ENCODE peak calls at places on chromosomes 3 and 15, in nine cellular contexts. W is fibroblast of lung, E is astrocyte, U is stomach, V is ascending aorta, N is tibial nerve, Z is SK-N-SH, L is A549, J is colonic mucosa. F is an unnamed sample. For H3K4me1, the result is how much of the 10 kb centered on the place peaks cover.

GRCh38 chr3:109257269-109257668 is 59.0 kb downstream of the DPPA2 start:
- DNase-seq in W (peak), E (peak), U (no peak), V (no peak), N (no peak), Z (no peak), L (no peak), J (no peak), F (no peak)

GRCh38 chr3:82080261-82080660 is 318.8 kb upstream of the GBE1 start:
- DNase-seq in W (peak), E (no peak), U (no peak), V (no peak), N (no peak), Z (no peak), L (no peak), J (no peak), F (no peak)

GRCh38 chr15:43105077-43105769 is 615 bp downstream of the UBR1 start:
- DNase-seq in W (peak), E (no peak), U (peak), V (no peak), N (no peak), Z (peak), L (peak), J (peak), F (no peak)

GRCh38 chr3:7144696-7145308 is 283.9 kb downstream of the GRM7 start:
- DNase-seq in W (peak), E (no peak), U (no peak), V (no peak), N (no peak), Z (peak), L (peak), J (no peak), F (no peak)

GRCh38 chr15:73923488-73924164 is 2.6 kb upstream of the LOXL1 start:
- DNase-seq in W (no peak), E (no peak), U (no peak), V (no peak), N (no peak), Z (no peak), L (no peak), J (no peak), F (no peak)

GRCh38 chr15:89307791-89308190 is 26.8 kb downstream of the POLG start:
- DNase-seq in W (peak), E (peak), U (no peak), V (no peak), N (no peak), Z (no peak), L (no peak), J (no peak), F (no peak)

GRCh38 chr3:171058058-171058457 is 31.5 kb upstream of the SLC2A2 start:
- DNase-seq in W (peak), E (peak), U (no peak), V (no peak), N (no peak), Z (no peak), L (no peak), J (no peak), F (no peak)

GRCh38 chr3:139561959-139562676 is 22.6 kb upstream of the RBP1 start:
- DNase-seq in W (peak), E (no peak), U (no peak), V (no peak), N (no peak), Z (peak), L (peak), J (peak), F (no peak)

GRCh38 chr3:170499562-170500156 is 81.0 kb downstream of the CLDN11 start:
- DNase-seq in W (peak), E (no peak), U (peak), V (no peak), N (no peak), Z (peak), L (peak), J (peak), F (no peak)

GRCh38 chr3:168956087-168956486 is 707.4 kb downstream of the MECOM start:
- DNase-seq in W (no peak), E (no peak), U (no peak), V (no peak), N (no peak), Z (no peak), L (no peak), J (no peak), F (no peak)

GRCh38 chr3:21326704-21327103 is 424.3 kb downstream of the ZNF385D start:
- DNase-seq in W (peak), E (peak), U (no peak), V (no peak), N (no peak), Z (no peak), L (no peak), J (no peak), F (no peak)

GRCh38 chr15:98326804-98327203 is 321.5 kb upstream of the IGF1R start:
- DNase-seq in W (no peak), E (no peak), U (no peak), V (no peak), N (no peak), Z (no peak), L (no peak), J (no peak), F (no peak)

GRCh38 chr3:23859012-23859743 is 53.4 kb downstream of the UBE2E1 start:
- DNase-seq in W (no peak), E (no peak), U (no peak), V (no peak), N (no peak), Z (no peak), L (no peak), J (no peak), F (no peak)

GRCh38 chr3:178802993-178803693 is 266.9 kb downstream of the KCNMB2 start:
- DNase-seq in W (no peak), E (no peak), U (no peak), V (no peak), N (no peak), Z (no peak), L (no peak), J (no peak), F (no peak)

GRCh38 chr15:52150043-52150825 is 37.7 kb upstream of the BCL2L10 start:
- DNase-seq in W (no peak), E (no peak), U (no peak), V (no peak), N (no peak), Z (no peak), L (no peak), J (no peak), F (peak)

GRCh38 chr3:54967586-54968244 is 39.9 kb upstream of the LRTM1 start:
- DNase-seq in W (peak), E (peak), U (no peak), V (no peak), N (no peak), Z (no peak), L (no peak), J (no peak), F (no peak)

GRCh38 chr3:104878395-104878794 is 488.3 kb upstream of the ALCAM start:
- DNase-seq in W (peak), E (peak), U (no peak), V (no peak), N (no peak), Z (no peak), L (no peak), J (no peak), F (no peak)

GRCh38 chr3:45676248-45677044 is 12.8 kb upstream of the SACM1L start:
- DNase-seq in W (no peak), E (no peak), U (no peak), V (no peak), N (no peak), Z (no peak), L (no peak), J (no peak), F (no peak)

DNA sequence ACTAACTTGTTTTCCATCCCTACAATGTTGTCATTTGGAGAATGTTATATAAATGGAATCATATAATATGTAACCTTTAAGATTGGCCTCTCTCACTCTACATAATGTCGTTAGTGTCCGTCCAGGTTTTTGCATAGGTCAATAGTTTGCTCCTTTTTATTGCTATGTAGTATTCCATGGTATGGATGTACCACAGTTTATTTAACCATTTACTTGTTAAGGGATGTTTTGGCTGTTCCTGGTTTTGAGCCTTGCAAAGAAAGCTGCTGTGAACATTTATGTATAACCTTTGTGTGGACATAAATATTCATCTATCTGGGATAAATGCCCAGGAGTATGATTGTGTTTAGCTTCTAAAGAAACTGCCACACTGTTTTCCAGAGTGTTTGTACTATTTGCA is 34.1 kb upstream of the SEC22A start:
- DNase-seq in W (no peak), E (no peak), U (no peak), V (no peak), N (no peak), Z (no peak), L (no peak), J (no peak), F (no peak)
- H3K27ac ChIP-seq in W (no peak), E (no peak), U (no peak), V (no peak), N (no peak), Z (no peak), L (no peak), J (no peak), F (no peak)

DNA sequence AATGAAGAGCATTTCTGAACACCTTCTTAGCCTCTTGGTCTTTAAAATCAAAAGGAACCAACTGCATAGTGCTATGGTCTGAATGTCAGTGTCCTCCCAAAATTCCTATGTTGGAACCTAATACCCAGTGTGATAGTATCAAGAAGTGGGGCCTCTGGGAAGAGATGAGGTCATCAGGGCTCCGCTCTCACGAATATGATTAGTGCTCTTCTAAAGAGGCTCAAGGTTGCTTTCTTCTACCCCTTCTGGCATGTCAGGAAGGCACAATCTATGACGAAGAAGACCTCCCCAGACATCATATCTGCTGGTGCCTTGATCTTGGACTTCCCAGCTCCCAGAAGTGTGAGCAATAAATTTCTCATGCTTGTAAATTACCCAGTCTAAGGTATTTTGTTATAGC is 209.5 kb downstream of the MAGI1 start:
- DNase-seq in W (peak), E (peak), U (no peak), V (no peak), N (no peak), Z (no peak), L (no peak), J (no peak), F (no peak)
- H3K4me1 ChIP-seq in W (under half), E (under half), U (under half), V (under half), N (under half), Z (under half), L (under half), J (under half), F (under half)

GRCh38 chr3:14393440-14394111 is 8.8 kb upstream of the SLC6A6 start:
- DNase-seq in W (peak), E (peak), U (no peak), V (no peak), N (no peak), Z (no peak), L (no peak), J (no peak), F (no peak)
- TF ChIP-seq CTCF in W (no peak), E (no peak), U (no peak), V (no peak), N (no peak), Z (no peak), L (no peak), J (no peak), F (no peak)

DNA sequence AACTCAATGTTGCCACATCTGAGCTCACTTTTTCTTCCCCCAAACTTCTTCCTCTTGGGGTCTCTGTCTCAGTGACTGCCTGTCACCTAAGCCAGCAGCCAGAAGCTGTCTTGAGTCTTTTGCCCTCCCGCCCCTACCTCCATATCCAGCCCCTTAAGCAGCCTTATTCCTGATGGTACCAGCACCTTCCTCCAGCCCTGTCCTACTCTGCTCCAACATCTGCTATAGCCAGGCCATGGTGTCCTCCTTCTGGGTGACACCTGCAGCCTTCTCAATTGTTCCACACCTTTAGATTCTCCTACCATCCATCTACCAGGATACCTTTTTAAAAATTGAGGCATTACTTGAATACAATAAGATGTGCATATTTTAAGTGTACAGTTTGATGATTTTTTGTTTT is 53.8 kb downstream of the EPHB3 start:
- DNase-seq in W (no peak), E (no peak), U (no peak), V (no peak), N (no peak), Z (no peak), L (no peak), J (no peak), F (no peak)
- H3K27ac ChIP-seq in W (no peak), E (no peak), U (no peak), V (no peak), N (no peak), Z (no peak), L (no peak), J (no peak), F (no peak)

DNA sequence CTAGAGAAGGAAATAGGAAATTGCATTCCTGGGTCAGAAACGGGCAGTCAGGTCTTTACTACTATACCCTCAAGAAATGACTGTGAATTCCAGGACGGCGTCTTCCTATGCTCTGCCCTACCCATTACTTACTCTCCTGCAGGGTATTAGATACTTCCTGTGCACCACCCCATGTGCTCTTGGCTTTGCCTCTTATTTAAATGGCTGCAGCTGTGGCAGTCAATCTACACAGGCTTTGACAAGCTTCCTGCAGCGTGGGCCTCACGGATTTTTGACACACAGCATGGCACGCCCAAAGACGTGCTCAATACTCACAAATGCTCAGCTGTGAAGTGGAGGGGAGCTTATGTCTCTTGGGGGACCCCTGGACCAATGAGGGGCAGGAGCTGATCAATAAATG is 206.1 kb downstream of the SV2B start:
- DNase-seq in W (no peak), E (no peak), U (no peak), V (no peak), N (no peak), Z (no peak), L (no peak), J (no peak), F (no peak)
- H3K4me1 ChIP-seq in W (under half), E (under half), U (under half), V (under half), N (under half), Z (under half), L (under half), J (under half), F (under half)